ENCODE peak calls at places on chromosomes 16 and 17, in nine cellular contexts. S, I, R, H, T, W, P, B and Q are unnamed samples.

GRCh38 chr17:30273373-30273772 is 18.4 kb downstream of the BLMH start:
- DNase-seq in S (no peak), I (no peak), R (no peak), H (peak; percentile 16), T (no peak), W (no peak), P (no peak), B (no peak), Q (no peak)

GRCh38 chr17:51876986-51877385 is 281.5 kb downstream of the CA10 start:
- DNase-seq in S (no peak), I (no peak), R (no peak), H (no peak), T (no peak), W (no peak), P (no peak), B (no peak), Q (no peak)

GRCh38 chr16:81792828-81793227 is 13.7 kb downstream of the PLCG2 start:
- DNase-seq in S (no peak), I (no peak), R (no peak), H (no peak), T (no peak), W (no peak), P (no peak), B (no peak), Q (no peak)

GRCh38 chr17:82884341-82884871 is 44.6 kb upstream of the ZNF750 start:
- DNase-seq in S (no peak), I (no peak), R (no peak), H (no peak), T (no peak), W (no peak), P (no peak), B (no peak), Q (no peak)

GRCh38 chr17:18118633-18118975 is 10.0 kb downstream of the MYO15A start:
- DNase-seq in S (no peak), I (no peak), R (no peak), H (no peak), T (no peak), W (no peak), P (no peak), B (no peak), Q (no peak)

GRCh38 chr17:82031885-82032627 is 578 bp downstream of the RAC3 start:
- DNase-seq in S (no peak), I (no peak), R (peak; percentile 43), H (no peak), T (peak; percentile 64), W (no peak), P (no peak), B (no peak), Q (no peak)

GRCh38 chr17:10513284-10514067 is 4.9 kb downstream of the MYH1 start:
- DNase-seq in S (no peak), I (no peak), R (no peak), H (no peak), T (no peak), W (no peak), P (no peak), B (peak; percentile 8), Q (no peak)

GRCh38 chr17:80043963-80044362 is 7.5 kb downstream of the CCDC40 start:
- DNase-seq in S (no peak), I (no peak), R (no peak), H (no peak), T (no peak), W (no peak), P (no peak), B (no peak), Q (no peak)

GRCh38 chr17:5011928-5012327 is 14.2 kb downstream of the KIF1C start:
- DNase-seq in S (no peak), I (no peak), R (no peak), H (no peak), T (peak; percentile 61), W (peak; percentile 21), P (no peak), B (no peak), Q (no peak)

GRCh38 chr17:61065263-61065773 is 334.3 kb upstream of the TBX2 start:
- DNase-seq in S (no peak), I (no peak), R (peak; percentile 8), H (no peak), T (no peak), W (no peak), P (no peak), B (no peak), Q (no peak)

GRCh38 chr17:50426814-50427787 is 1.1 kb downstream of the ACSF2 start:
- DNase-seq in S (no peak), I (no peak), R (peak; percentile 76), H (no peak), T (no peak), W (peak; percentile 16), P (no peak), B (no peak), Q (no peak)

GRCh38 chr17:28049071-28049470 is 6.6 kb downstream of the NLK start:
- DNase-seq in S (no peak), I (no peak), R (no peak), H (no peak), T (no peak), W (no peak), P (no peak), B (no peak), Q (no peak)

GRCh38 chr16:80580109-80580832 is 39.5 kb downstream of the DYNLRB2 start:
- DNase-seq in S (no peak), I (no peak), R (no peak), H (no peak), T (peak; percentile 43), W (peak; percentile 68), P (peak; percentile 16), B (no peak), Q (no peak)

GRCh38 chr17:73719588-73720071 is 75.4 kb upstream of the SDK2 start:
- DNase-seq in S (no peak), I (peak; percentile 85), R (peak; percentile 79), H (no peak), T (no peak), W (no peak), P (no peak), B (peak; percentile 44), Q (no peak)